ENCODE peak calls at places on chromosomes 6 and 20, in nine cellular contexts. G is AG08396, L is nucleus accumbens, E is aorta, Z is ecto neural progenitor cell, A is NCI-H748 treated with DMSO at 0.1 percent for 48 hours, O is RPMI7951, D is body of pancreas, K is mesenchymal stem cell. Y is an unnamed sample.

GRCh38 chr6:142819603-142820335 is 125.2 kb downstream of the HIVEP2 start:
- DNase-seq in G (no peak), L (no peak), E (no peak), Z (no peak), A (no peak), O (peak; percentile 42), D (no peak), K (peak; percentile 71), Y (no peak)

GRCh38 chr6:93319304-93319703 is 100.1 kb downstream of the EPHA7 start:
- DNase-seq in G (no peak), L (no peak), E (no peak), Z (no peak), A (no peak), O (no peak), D (no peak), K (no peak), Y (no peak)

GRCh38 chr6:129744201-129744879 is 34.4 kb upstream of the ARHGAP18 start:
- DNase-seq in G (peak; percentile 27), L (no peak), E (no peak), Z (no peak), A (no peak), O (peak; percentile 89), D (no peak), K (peak; percentile 92), Y (peak; percentile 53)

GRCh38 chr6:53494076-53494475 is 50.8 kb downstream of the GCLC start:
- DNase-seq in G (no peak), L (no peak), E (no peak), Z (no peak), A (no peak), O (no peak), D (no peak), K (peak; percentile 38), Y (no peak)

GRCh38 chr20:47027042-47027441 is 132.4 kb downstream of the EYA2 start:
- DNase-seq in G (no peak), L (no peak), E (no peak), Z (no peak), A (no peak), O (peak; percentile 13), D (no peak), K (no peak), Y (no peak)

GRCh38 chr20:14979472-14979986 is 642.1 kb upstream of the FLRT3 start:
- DNase-seq in G (no peak), L (no peak), E (no peak), Z (no peak), A (no peak), O (no peak), D (no peak), K (no peak), Y (no peak)

GRCh38 chr6:7292856-7293255 is 20.1 kb downstream of the SSR1 start:
- DNase-seq in G (no peak), L (no peak), E (no peak), Z (no peak), A (no peak), O (no peak), D (no peak), K (no peak), Y (no peak)

GRCh38 chr20:6178537-6178936 is 55.7 kb upstream of the FERMT1 start:
- DNase-seq in G (peak; percentile 14), L (no peak), E (no peak), Z (no peak), A (peak; percentile 73), O (peak; percentile 41), D (no peak), K (peak; percentile 51), Y (peak; percentile 62)

GRCh38 chr20:15875446-15875845 is 697.8 kb downstream of the KIF16B start:
- DNase-seq in G (no peak), L (no peak), E (no peak), Z (no peak), A (no peak), O (no peak), D (no peak), K (no peak), Y (no peak)

GRCh38 chr6:13500264-13500663 is 12.9 kb upstream of the GFOD1 start:
- DNase-seq in G (no peak), L (no peak), E (no peak), Z (no peak), A (no peak), O (peak; percentile 32), D (no peak), K (peak; percentile 16), Y (no peak)

GRCh38 chr20:39264506-39265172 is 302.5 kb downstream of the DHX35 start:
- DNase-seq in G (peak; percentile 79), L (peak; percentile 26), E (peak; percentile 82), Z (peak; percentile 71), A (peak; percentile 74), O (peak; percentile 86), D (peak; percentile 61), K (peak; percentile 65), Y (peak; percentile 83)

GRCh38 chr6:1767481-1768246 is 157.9 kb downstream of the FOXC1 start:
- DNase-seq in G (no peak), L (no peak), E (no peak), Z (no peak), A (peak; percentile 56), O (peak; percentile 78), D (no peak), K (peak; percentile 23), Y (no peak)

GRCh38 chr6:130743175-130743574 is 84.0 kb upstream of the SMLR1 start:
- DNase-seq in G (no peak), L (no peak), E (no peak), Z (no peak), A (no peak), O (no peak), D (no peak), K (no peak), Y (no peak)

GRCh38 chr6:36716476-36717093 is 19.0 kb downstream of the RAB44 start:
- DNase-seq in G (no peak), L (no peak), E (peak; percentile 27), Z (no peak), A (no peak), O (no peak), D (no peak), K (no peak), Y (no peak)

GRCh38 chr6:158762787-158763439 is 56.3 kb downstream of the EZR start:
- DNase-seq in G (no peak), L (no peak), E (no peak), Z (no peak), A (no peak), O (no peak), D (no peak), K (no peak), Y (no peak)

GRCh38 chr6:41080623-41081022 is 7.8 kb downstream of the NFYA start:
- DNase-seq in G (no peak), L (no peak), E (no peak), Z (no peak), A (no peak), O (no peak), D (no peak), K (no peak), Y (no peak)

GRCh38 chr6:108720798-108721197 is 127.4 kb upstream of the ARMC2 start:
- DNase-seq in G (no peak), L (no peak), E (no peak), Z (no peak), A (no peak), O (no peak), D (no peak), K (no peak), Y (no peak)

GRCh38 chr6:49906511-49906910 is 40.2 kb upstream of the CRISP1 start:
- DNase-seq in G (no peak), L (no peak), E (no peak), Z (no peak), A (no peak), O (no peak), D (no peak), K (peak; percentile 1), Y (no peak)

GRCh38 chr6:72760130-72760793 is 138.4 kb downstream of the KCNQ5 start:
- DNase-seq in G (no peak), L (no peak), E (no peak), Z (no peak), A (no peak), O (no peak), D (peak; percentile 25), K (no peak), Y (no peak)

GRCh38 chr20:1429143-1429728 is 36.4 kb upstream of the FKBP1A start:
- DNase-seq in G (no peak), L (no peak), E (no peak), Z (no peak), A (no peak), O (no peak), D (no peak), K (no peak), Y (no peak)

GRCh38 chr6:167102318-167102717 is 20.6 kb upstream of the CCR6 start:
- DNase-seq in G (no peak), L (no peak), E (peak; percentile 23), Z (no peak), A (no peak), O (no peak), D (no peak), K (no peak), Y (no peak)

GRCh38 chr6:89414215-89414614 is 2.1 kb upstream of the RRAGD start:
- DNase-seq in G (no peak), L (no peak), E (no peak), Z (no peak), A (no peak), O (no peak), D (no peak), K (no peak), Y (no peak)

GRCh38 chr20:37245671-37246237 is 15.9 kb downstream of the GHRH start:
- DNase-seq in G (no peak), L (no peak), E (no peak), Z (peak; percentile 63), A (peak; percentile 81), O (no peak), D (no peak), K (no peak), Y (no peak)

GRCh38 chr6:43496370-43497128 is 13.6 kb downstream of the LRRC73 start:
- DNase-seq in G (peak; percentile 79), L (no peak), E (peak; percentile 84), Z (no peak), A (no peak), O (peak; percentile 54), D (no peak), K (peak; percentile 54), Y (peak; percentile 31)

GRCh38 chr20:42319614-42320013 is 701.4 kb upstream of the CHD6 start:
- DNase-seq in G (no peak), L (no peak), E (no peak), Z (no peak), A (no peak), O (no peak), D (no peak), K (no peak), Y (no peak)